ENCODE peak calls at places on chromosomes 7 and 10, in five cellular contexts. One of them, this sample, is unnamed.

GRCh38 chr10:126315471-126316177 is 72.7 kb downstream of the ADAM12 start:
- DNase-seq in body of pancreas: no peak
- DNase-seq in pancreas: no peak
- DNase-seq in testis: no peak
- DNase-seq in glutamatergic neuron: no peak
- DNase-seq in this sample: no peak

GRCh38 chr10:43120116-43120947 is 17.9 kb upstream of the CSGALNACT2 start:
- DNase-seq in glutamatergic neuron: no peak
- DNase-seq in pancreas: peak; percentile 8
- DNase-seq in body of pancreas: no peak
- DNase-seq in testis: no peak
- DNase-seq in this sample: no peak

GRCh38 chr7:8881916-8882315 is 448.5 kb downstream of the NXPH1 start:
- DNase-seq in glutamatergic neuron: no peak
- DNase-seq in pancreas: no peak
- DNase-seq in testis: no peak
- DNase-seq in body of pancreas: no peak
- DNase-seq in this sample: no peak

GRCh38 chr7:133633055-133633454 is 380.2 kb downstream of the EXOC4 start:
- DNase-seq in testis: no peak
- DNase-seq in glutamatergic neuron: no peak
- DNase-seq in pancreas: no peak
- DNase-seq in body of pancreas: no peak
- DNase-seq in this sample: no peak

GRCh38 chr7:135160858-135161653 is 9.5 kb downstream of the CYREN start:
- DNase-seq in pancreas: no peak
- DNase-seq in glutamatergic neuron: no peak
- DNase-seq in body of pancreas: no peak
- DNase-seq in testis: no peak
- DNase-seq in this sample: no peak

GRCh38 chr10:6700066-6700465 is 120.0 kb upstream of the PRKCQ start:
- DNase-seq in testis: no peak
- DNase-seq in body of pancreas: no peak
- DNase-seq in glutamatergic neuron: no peak
- DNase-seq in pancreas: no peak
- DNase-seq in this sample: no peak

GRCh38 chr7:20185988-20186387 is 31.2 kb downstream of the MACC1 start:
- DNase-seq in testis: no peak
- DNase-seq in pancreas: no peak
- DNase-seq in glutamatergic neuron: no peak
- DNase-seq in body of pancreas: no peak
- DNase-seq in this sample: no peak

GRCh38 chr7:336810-337566 is 47.0 kb downstream of the FOXL3 start:
- DNase-seq in pancreas: peak; percentile 51
- DNase-seq in testis: no peak
- DNase-seq in body of pancreas: no peak
- DNase-seq in glutamatergic neuron: peak; percentile 34
- DNase-seq in this sample: no peak

GRCh38 chr10:132232553-132232949 is 45.8 kb downstream of the DPYSL4 start:
- DNase-seq in testis: no peak
- DNase-seq in pancreas: peak; percentile 9
- DNase-seq in glutamatergic neuron: no peak
- DNase-seq in body of pancreas: no peak
- DNase-seq in this sample: no peak
- TF ChIP-seq CTCF in testis: no peak
- TF ChIP-seq CTCF in pancreas: no peak
- TF ChIP-seq CTCF in glutamatergic neuron: no peak
- TF ChIP-seq CTCF in body of pancreas: no peak
- TF ChIP-seq CTCF in this sample: no peak

GRCh38 chr10:92629945-92630344 is 37.0 kb downstream of the KIF11 start:
- DNase-seq in glutamatergic neuron: no peak
- DNase-seq in pancreas: no peak
- DNase-seq in testis: no peak
- DNase-seq in body of pancreas: no peak
- DNase-seq in this sample: no peak

GRCh38 chr10:92627845-92628480 is 35.0 kb downstream of the KIF11 start:
- DNase-seq in glutamatergic neuron: no peak
- DNase-seq in testis: no peak
- DNase-seq in body of pancreas: no peak
- DNase-seq in pancreas: no peak
- DNase-seq in this sample: no peak
- TF ChIP-seq CTCF in glutamatergic neuron: no peak
- TF ChIP-seq CTCF in testis: no peak
- TF ChIP-seq CTCF in body of pancreas: no peak
- TF ChIP-seq CTCF in pancreas: no peak
- TF ChIP-seq CTCF in this sample: no peak

GRCh38 chr10:16520900-16521299 is 779 bp downstream of the C1QL3 start:
- DNase-seq in testis: no peak
- DNase-seq in pancreas: peak; percentile 20
- DNase-seq in glutamatergic neuron: peak; percentile 75
- DNase-seq in body of pancreas: no peak
- DNase-seq in this sample: peak; percentile 17
- TF ChIP-seq CTCF in testis: no peak
- TF ChIP-seq CTCF in pancreas: no peak
- TF ChIP-seq CTCF in glutamatergic neuron: peak; percentile 12
- TF ChIP-seq CTCF in body of pancreas: no peak
- TF ChIP-seq CTCF in this sample: no peak

GRCh38 chr10:132001238-132001977 is 19.7 kb upstream of the BNIP3 start:
- DNase-seq in body of pancreas: no peak
- DNase-seq in glutamatergic neuron: no peak
- DNase-seq in testis: peak; percentile 71
- DNase-seq in pancreas: no peak
- DNase-seq in this sample: no peak
- TF ChIP-seq CTCF in body of pancreas: no peak
- TF ChIP-seq CTCF in glutamatergic neuron: no peak
- TF ChIP-seq CTCF in testis: no peak
- TF ChIP-seq CTCF in pancreas: no peak
- TF ChIP-seq CTCF in this sample: no peak

GRCh38 chr10:79068562-79069324 is at the start of gene ZMIZ1:
- DNase-seq in pancreas: peak; percentile 90
- DNase-seq in body of pancreas: peak; percentile 91
- DNase-seq in testis: peak; percentile 91
- DNase-seq in glutamatergic neuron: peak; percentile 86
- DNase-seq in this sample: peak; percentile 78
- TF ChIP-seq CTCF in pancreas: no peak
- TF ChIP-seq CTCF in body of pancreas: no peak
- TF ChIP-seq CTCF in testis: peak; percentile 8
- TF ChIP-seq CTCF in glutamatergic neuron: no peak
- TF ChIP-seq CTCF in this sample: no peak

GRCh38 chr7:26562841-26563240 is 271.2 kb downstream of the SNX10 start:
- DNase-seq in testis: peak; percentile 30
- DNase-seq in glutamatergic neuron: no peak
- DNase-seq in body of pancreas: no peak
- DNase-seq in pancreas: no peak
- DNase-seq in this sample: no peak
- TF ChIP-seq CTCF in testis: peak; percentile 23
- TF ChIP-seq CTCF in glutamatergic neuron: peak; percentile 25
- TF ChIP-seq CTCF in body of pancreas: no peak
- TF ChIP-seq CTCF in pancreas: no peak
- TF ChIP-seq CTCF in this sample: no peak

GRCh38 chr10:113616244-113617074 is 47.4 kb downstream of the NRAP start:
- DNase-seq in pancreas: no peak
- DNase-seq in testis: no peak
- DNase-seq in glutamatergic neuron: no peak
- DNase-seq in body of pancreas: no peak
- DNase-seq in this sample: no peak
- TF ChIP-seq CTCF in pancreas: peak; percentile 19
- TF ChIP-seq CTCF in testis: no peak
- TF ChIP-seq CTCF in glutamatergic neuron: peak; percentile 48
- TF ChIP-seq CTCF in body of pancreas: peak; percentile 18
- TF ChIP-seq CTCF in this sample: no peak

GRCh38 chr7:137987011-137987334 is 14.9 kb downstream of the CREB3L2 start:
- DNase-seq in glutamatergic neuron: no peak
- DNase-seq in testis: no peak
- DNase-seq in pancreas: no peak
- DNase-seq in body of pancreas: no peak
- DNase-seq in this sample: no peak

GRCh38 chr7:137984181-137985041 is 17.5 kb downstream of the CREB3L2 start:
- DNase-seq in pancreas: no peak
- DNase-seq in testis: no peak
- DNase-seq in body of pancreas: no peak
- DNase-seq in glutamatergic neuron: no peak
- DNase-seq in this sample: no peak

GRCh38 chr7:137985253-137985896 is 16.5 kb downstream of the CREB3L2 start:
- DNase-seq in pancreas: no peak
- DNase-seq in glutamatergic neuron: no peak
- DNase-seq in testis: no peak
- DNase-seq in body of pancreas: no peak
- DNase-seq in this sample: no peak

GRCh38 chr7:137986252-137987010 is 15.5 kb downstream of the CREB3L2 start:
- DNase-seq in glutamatergic neuron: no peak
- DNase-seq in pancreas: no peak
- DNase-seq in body of pancreas: no peak
- DNase-seq in testis: peak; percentile 32
- DNase-seq in this sample: no peak

GRCh38 chr7:137985897-137986251 is 16.0 kb downstream of the CREB3L2 start:
- DNase-seq in testis: no peak
- DNase-seq in pancreas: no peak
- DNase-seq in body of pancreas: no peak
- DNase-seq in glutamatergic neuron: no peak
- DNase-seq in this sample: no peak
- TF ChIP-seq CTCF in testis: no peak
- TF ChIP-seq CTCF in pancreas: no peak
- TF ChIP-seq CTCF in body of pancreas: no peak
- TF ChIP-seq CTCF in glutamatergic neuron: no peak
- TF ChIP-seq CTCF in this sample: no peak

This sample was measured in activated B cell treated with CpG ODN at 0.5 μM for 24 hours.